ENCODE peak calls at places on chromosomes 6 and 20, in eight cellular contexts. One of them, this sample, is unnamed.

GRCh38 chr20:50794181-50794845 is 548 bp upstream of the BCAS4 start:
- DNase-seq in uterus: no peak
- DNase-seq in CD8-positive, alpha-beta T cell: no peak
- DNase-seq in A549: no peak
- DNase-seq in ovary: no peak
- DNase-seq in heart left ventricle: no peak
- DNase-seq in upper lobe of right lung: no peak
- DNase-seq in Panc1: no peak
- DNase-seq in this sample: no peak

GRCh38 chr6:106801256-106801655 is 171.9 kb downstream of the QRSL1 start:
- DNase-seq in uterus: no peak
- DNase-seq in CD8-positive, alpha-beta T cell: no peak
- DNase-seq in A549: no peak
- DNase-seq in ovary: no peak
- DNase-seq in heart left ventricle: no peak
- DNase-seq in upper lobe of right lung: no peak
- DNase-seq in Panc1: no peak
- DNase-seq in this sample: no peak

GRCh38 chr6:142374965-142375733 is 73.3 kb downstream of the ADGRG6 start:
- DNase-seq in uterus: no peak
- DNase-seq in CD8-positive, alpha-beta T cell: no peak
- DNase-seq in A549: peak; percentile 56
- DNase-seq in ovary: no peak
- DNase-seq in heart left ventricle: no peak
- DNase-seq in upper lobe of right lung: no peak
- DNase-seq in Panc1: peak; percentile 81
- DNase-seq in this sample: no peak

GRCh38 chr20:41086402-41087324 is 50.7 kb upstream of the PLCG1 start:
- DNase-seq in uterus: no peak
- DNase-seq in CD8-positive, alpha-beta T cell: no peak
- DNase-seq in A549: no peak
- DNase-seq in ovary: no peak
- DNase-seq in heart left ventricle: no peak
- DNase-seq in upper lobe of right lung: no peak
- DNase-seq in Panc1: no peak
- DNase-seq in this sample: no peak

GRCh38 chr20:14712302-14712739 is 374.9 kb upstream of the FLRT3 start:
- DNase-seq in uterus: no peak
- DNase-seq in CD8-positive, alpha-beta T cell: no peak
- DNase-seq in A549: peak; percentile 62
- DNase-seq in ovary: no peak
- DNase-seq in heart left ventricle: no peak
- DNase-seq in upper lobe of right lung: no peak
- DNase-seq in Panc1: peak; percentile 15
- DNase-seq in this sample: no peak

GRCh38 chr6:155174576-155175174 is 89.1 kb upstream of the CLDN20 start:
- DNase-seq in uterus: peak; percentile 35
- DNase-seq in CD8-positive, alpha-beta T cell: peak; percentile 15
- DNase-seq in A549: peak; percentile 76
- DNase-seq in ovary: no peak
- DNase-seq in heart left ventricle: peak; percentile 45
- DNase-seq in upper lobe of right lung: no peak
- DNase-seq in Panc1: peak; percentile 77
- DNase-seq in this sample: peak; percentile 58

GRCh38 chr6:154138806-154139205 is 99.8 kb downstream of the OPRM1 start:
- DNase-seq in uterus: no peak
- DNase-seq in CD8-positive, alpha-beta T cell: no peak
- DNase-seq in A549: no peak
- DNase-seq in ovary: no peak
- DNase-seq in heart left ventricle: no peak
- DNase-seq in upper lobe of right lung: no peak
- DNase-seq in Panc1: no peak
- DNase-seq in this sample: no peak

GRCh38 chr6:1003394-1004160 is 308.3 kb upstream of the FOXQ1 start:
- DNase-seq in uterus: no peak
- DNase-seq in CD8-positive, alpha-beta T cell: no peak
- DNase-seq in A549: no peak
- DNase-seq in ovary: no peak
- DNase-seq in heart left ventricle: no peak
- DNase-seq in upper lobe of right lung: no peak
- DNase-seq in Panc1: no peak
- DNase-seq in this sample: no peak

GRCh38 chr6:24882295-24882694 is 53.5 kb downstream of the RIPOR2 start:
- DNase-seq in uterus: no peak
- DNase-seq in CD8-positive, alpha-beta T cell: no peak
- DNase-seq in A549: no peak
- DNase-seq in ovary: no peak
- DNase-seq in heart left ventricle: no peak
- DNase-seq in upper lobe of right lung: no peak
- DNase-seq in Panc1: no peak
- DNase-seq in this sample: no peak

GRCh38 chr6:87297115-87297514 is 25.3 kb upstream of the SMIM8 start:
- DNase-seq in uterus: no peak
- DNase-seq in CD8-positive, alpha-beta T cell: no peak
- DNase-seq in A549: no peak
- DNase-seq in ovary: no peak
- DNase-seq in heart left ventricle: no peak
- DNase-seq in upper lobe of right lung: no peak
- DNase-seq in Panc1: no peak
- DNase-seq in this sample: no peak

GRCh38 chr20:29756664-29757063 is 1500.8 kb upstream of the DEFB115 start:
- DNase-seq in uterus: no peak
- DNase-seq in CD8-positive, alpha-beta T cell: no peak
- DNase-seq in A549: no peak
- DNase-seq in ovary: no peak
- DNase-seq in heart left ventricle: no peak
- DNase-seq in upper lobe of right lung: peak; percentile 39
- DNase-seq in Panc1: no peak
- DNase-seq in this sample: no peak

GRCh38 chr6:46473866-46474265 is 17.4 kb downstream of the RCAN2 start:
- DNase-seq in uterus: no peak
- DNase-seq in CD8-positive, alpha-beta T cell: no peak
- DNase-seq in A549: no peak
- DNase-seq in ovary: no peak
- DNase-seq in heart left ventricle: no peak
- DNase-seq in upper lobe of right lung: no peak
- DNase-seq in Panc1: no peak
- DNase-seq in this sample: no peak

GRCh38 chr6:130431346-130431745 is 65.5 kb downstream of the TMEM200A start:
- DNase-seq in uterus: no peak
- DNase-seq in CD8-positive, alpha-beta T cell: no peak
- DNase-seq in A549: no peak
- DNase-seq in ovary: no peak
- DNase-seq in heart left ventricle: no peak
- DNase-seq in upper lobe of right lung: no peak
- DNase-seq in Panc1: no peak
- DNase-seq in this sample: no peak

GRCh38 chr6:42449917-42450313 is 1.8 kb downstream of the TRERF1 start:
- DNase-seq in uterus: no peak
- DNase-seq in CD8-positive, alpha-beta T cell: no peak
- DNase-seq in A549: no peak
- DNase-seq in ovary: no peak
- DNase-seq in heart left ventricle: no peak
- DNase-seq in upper lobe of right lung: no peak
- DNase-seq in Panc1: no peak
- DNase-seq in this sample: no peak

GRCh38 chr20:17650816-17651760 is 31.0 kb downstream of the RRBP1 start:
- DNase-seq in uterus: peak; percentile 13
- DNase-seq in CD8-positive, alpha-beta T cell: no peak
- DNase-seq in A549: no peak
- DNase-seq in ovary: no peak
- DNase-seq in heart left ventricle: peak; percentile 10
- DNase-seq in upper lobe of right lung: peak; percentile 39
- DNase-seq in Panc1: no peak
- DNase-seq in this sample: no peak

GRCh38 chr20:25282034-25282781 is 34.3 kb downstream of the PYGB start:
- DNase-seq in uterus: peak; percentile 7
- DNase-seq in CD8-positive, alpha-beta T cell: no peak
- DNase-seq in A549: no peak
- DNase-seq in ovary: peak; percentile 28
- DNase-seq in heart left ventricle: peak; percentile 17
- DNase-seq in upper lobe of right lung: peak; percentile 58
- DNase-seq in Panc1: no peak
- DNase-seq in this sample: no peak

GRCh38 chr6:70312165-70312564 is 9.3 kb upstream of the COL9A1 start:
- DNase-seq in uterus: no peak
- DNase-seq in CD8-positive, alpha-beta T cell: no peak
- DNase-seq in A549: no peak
- DNase-seq in ovary: no peak
- DNase-seq in heart left ventricle: no peak
- DNase-seq in upper lobe of right lung: no peak
- DNase-seq in Panc1: no peak
- DNase-seq in this sample: no peak

GRCh38 chr6:16334671-16335070 is 96.3 kb downstream of the GMPR start:
- DNase-seq in uterus: peak; percentile 78
- DNase-seq in CD8-positive, alpha-beta T cell: no peak
- DNase-seq in A549: peak; percentile 19
- DNase-seq in ovary: peak; percentile 66
- DNase-seq in heart left ventricle: peak; percentile 79
- DNase-seq in upper lobe of right lung: no peak
- DNase-seq in Panc1: no peak
- DNase-seq in this sample: peak; percentile 66

GRCh38 chr20:1646975-1647431 is 10.6 kb downstream of the SIRPG start:
- DNase-seq in uterus: no peak
- DNase-seq in CD8-positive, alpha-beta T cell: no peak
- DNase-seq in A549: no peak
- DNase-seq in ovary: no peak
- DNase-seq in heart left ventricle: no peak
- DNase-seq in upper lobe of right lung: no peak
- DNase-seq in Panc1: no peak
- DNase-seq in this sample: no peak
- H3K4me3 ChIP-seq in uterus: no peak overlapping the region
- H3K4me3 ChIP-seq in CD8-positive, alpha-beta T cell: peak overlapping the region; percentile 9
- H3K4me3 ChIP-seq in A549: no peak overlapping the region
- H3K4me3 ChIP-seq in ovary: no peak overlapping the region
- H3K4me3 ChIP-seq in heart left ventricle: no peak overlapping the region
- H3K4me3 ChIP-seq in upper lobe of right lung: no peak overlapping the region
- H3K4me3 ChIP-seq in Panc1: no peak overlapping the region
- H3K4me3 ChIP-seq in this sample: no peak overlapping the region

GRCh38 chr20:39822667-39823066 is 860.5 kb downstream of the DHX35 start:
- DNase-seq in uterus: no peak
- DNase-seq in CD8-positive, alpha-beta T cell: no peak
- DNase-seq in A549: no peak
- DNase-seq in ovary: no peak
- DNase-seq in heart left ventricle: no peak
- DNase-seq in upper lobe of right lung: no peak
- DNase-seq in Panc1: no peak
- DNase-seq in this sample: no peak

GRCh38 chr20:39825524-39825923 is 863.4 kb downstream of the DHX35 start:
- DNase-seq in uterus: no peak
- DNase-seq in CD8-positive, alpha-beta T cell: no peak
- DNase-seq in A549: no peak
- DNase-seq in ovary: no peak
- DNase-seq in heart left ventricle: no peak
- DNase-seq in upper lobe of right lung: no peak
- DNase-seq in Panc1: no peak
- DNase-seq in this sample: no peak

GRCh38 chr20:39825950-39826349 is 863.1 kb downstream of the MAFB start:
- DNase-seq in uterus: no peak
- DNase-seq in CD8-positive, alpha-beta T cell: no peak
- DNase-seq in A549: no peak
- DNase-seq in ovary: no peak
- DNase-seq in heart left ventricle: no peak
- DNase-seq in upper lobe of right lung: no peak
- DNase-seq in Panc1: no peak
- DNase-seq in this sample: no peak

DNA sequence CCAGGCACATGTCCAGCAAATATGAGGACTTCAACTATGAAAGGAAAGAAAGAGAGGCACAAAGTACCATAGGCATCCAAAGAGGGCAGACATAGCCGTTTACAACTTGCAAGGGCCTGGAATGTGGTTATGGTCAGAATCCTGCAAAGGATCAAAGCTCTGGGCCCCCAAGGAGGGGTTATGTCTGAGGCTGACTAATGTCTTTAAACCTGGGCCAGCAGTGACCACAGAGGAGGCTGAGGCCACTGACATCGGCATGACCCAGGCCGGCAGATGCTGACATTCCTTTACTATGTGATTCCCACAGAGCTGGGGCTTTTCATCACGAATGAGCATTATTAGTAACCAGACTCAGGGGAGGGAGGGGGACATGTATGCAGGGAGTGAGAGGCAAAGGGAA is 861.1 kb downstream of the DHX35 start:
- DNase-seq in uterus: no peak
- DNase-seq in CD8-positive, alpha-beta T cell: no peak
- DNase-seq in A549: no peak
- DNase-seq in ovary: peak; percentile 33
- DNase-seq in heart left ventricle: no peak
- DNase-seq in upper lobe of right lung: no peak
- DNase-seq in Panc1: no peak
- DNase-seq in this sample: no peak
- H3K27ac ChIP-seq in uterus: peak overlapping the region; percentile 30
- H3K27ac ChIP-seq in CD8-positive, alpha-beta T cell: no peak overlapping the region
- H3K27ac ChIP-seq in A549: no peak overlapping the region
- H3K27ac ChIP-seq in ovary: no peak overlapping the region
- H3K27ac ChIP-seq in heart left ventricle: no peak overlapping the region
- H3K27ac ChIP-seq in upper lobe of right lung: no peak overlapping the region
- H3K27ac ChIP-seq in Panc1: no peak overlapping the region
- H3K27ac ChIP-seq in this sample: no peak overlapping the region

DNA sequence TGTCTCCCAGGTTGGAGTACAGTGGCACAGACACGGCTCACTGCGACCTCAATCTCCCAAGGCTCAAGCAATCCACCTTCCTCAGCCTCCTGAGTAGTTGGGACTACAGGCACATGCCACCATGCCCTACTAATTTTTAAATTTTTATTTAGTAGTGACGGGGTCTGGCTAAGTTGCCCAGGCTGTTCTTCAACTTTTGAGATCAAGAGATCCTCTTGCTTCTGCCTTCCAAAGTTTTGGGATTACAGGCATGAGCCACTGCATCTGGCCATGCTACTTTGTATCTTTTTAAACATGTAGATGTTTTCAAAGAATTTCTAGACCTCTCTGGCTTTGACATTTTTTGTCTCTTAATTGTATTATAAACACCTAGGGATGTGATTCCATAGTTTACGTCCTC is 1.4 kb downstream of the ADAT2 start:
- DNase-seq in uterus: no peak
- DNase-seq in CD8-positive, alpha-beta T cell: no peak
- DNase-seq in A549: no peak
- DNase-seq in ovary: no peak
- DNase-seq in heart left ventricle: no peak
- DNase-seq in upper lobe of right lung: no peak
- DNase-seq in Panc1: no peak
- DNase-seq in this sample: no peak
- H3K4me3 ChIP-seq in uterus: peak overlapping the region; percentile 59
- H3K4me3 ChIP-seq in CD8-positive, alpha-beta T cell: no peak overlapping the region
- H3K4me3 ChIP-seq in A549: no peak overlapping the region
- H3K4me3 ChIP-seq in ovary: no peak overlapping the region
- H3K4me3 ChIP-seq in heart left ventricle: no peak overlapping the region
- H3K4me3 ChIP-seq in upper lobe of right lung: no peak overlapping the region
- H3K4me3 ChIP-seq in Panc1: peak overlapping the region; percentile 89
- H3K4me3 ChIP-seq in this sample: peak overlapping the region; percentile 93

DNA sequence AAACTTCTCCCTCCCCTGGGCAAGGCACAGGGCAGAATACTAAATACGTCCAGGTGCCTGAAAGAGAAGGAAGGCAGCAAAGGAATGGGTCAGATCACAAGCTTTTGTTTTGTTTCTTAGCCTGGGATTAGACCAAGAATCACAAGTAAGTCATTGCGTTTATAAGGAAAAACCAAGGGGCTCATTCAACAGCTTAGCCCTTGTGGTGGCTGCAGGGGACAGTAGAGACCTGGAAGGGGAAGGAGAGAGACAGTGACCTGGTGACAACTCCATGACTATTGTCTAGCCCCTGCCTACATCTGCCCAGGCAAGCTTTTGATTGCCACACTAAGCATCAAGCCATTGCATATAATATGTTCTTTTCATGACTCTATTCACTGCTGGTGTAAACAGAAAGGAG is 30.1 kb upstream of the TBC1D7 start:
- DNase-seq in uterus: no peak
- DNase-seq in CD8-positive, alpha-beta T cell: no peak
- DNase-seq in A549: no peak
- DNase-seq in ovary: no peak
- DNase-seq in heart left ventricle: no peak
- DNase-seq in upper lobe of right lung: no peak
- DNase-seq in Panc1: no peak
- DNase-seq in this sample: no peak
- H3K27ac ChIP-seq in uterus: no peak overlapping the region
- H3K27ac ChIP-seq in CD8-positive, alpha-beta T cell: no peak overlapping the region
- H3K27ac ChIP-seq in A549: no peak overlapping the region
- H3K27ac ChIP-seq in ovary: no peak overlapping the region
- H3K27ac ChIP-seq in heart left ventricle: peak overlapping the region; percentile 43
- H3K27ac ChIP-seq in upper lobe of right lung: no peak overlapping the region
- H3K27ac ChIP-seq in Panc1: no peak overlapping the region
- H3K27ac ChIP-seq in this sample: no peak overlapping the region

This sample was measured in right cardiac atrium.